ENCODE peak calls at places on chromosomes 1 and 21, in four cellular contexts. E, U, Q and Y are unnamed samples. For H3K9me3, the result is how much of the 10 kb centered on the place peaks cover.

GRCh38 chr21:45991606-45992301 is 10.2 kb downstream of the COL6A1 start:
- DNase-seq in E (peak), Q (no peak), U (no peak), Y (no peak)

GRCh38 chr1:36115200-36115669 is 9.8 kb downstream of the COL8A2 start:
- DNase-seq in E (no peak), U (peak), Q (no peak), Y (peak)

GRCh38 chr1:71351438-71351837 is 270.6 kb upstream of the ZRANB2 start:
- DNase-seq in Q (no peak), E (no peak), U (peak), Y (no peak)

GRCh38 chr21:42174173-42174572 is 44.8 kb upstream of the ABCG1 start:
- DNase-seq in E (no peak), Q (no peak), U (no peak), Y (no peak)

GRCh38 chr1:67642694-67643093 is 42.3 kb upstream of the GADD45A start:
- DNase-seq in E (peak), U (no peak), Q (no peak), Y (no peak)

GRCh38 chr1:53661496-53661895 is 77.5 kb downstream of the GLIS1 start:
- DNase-seq in Q (no peak), E (no peak), U (no peak), Y (no peak)

GRCh38 chr1:5716126-5716525 is 276.1 kb downstream of the NPHP4 start:
- DNase-seq in E (no peak), Q (no peak), U (no peak), Y (no peak)

GRCh38 chr1:116393015-116393414 is 20.0 kb downstream of the ATP1A1 start:
- DNase-seq in Q (no peak), E (no peak), U (no peak), Y (no peak)

GRCh38 chr1:194935864-194936263 is 1672.4 kb downstream of the KCNT2 start:
- DNase-seq in Q (no peak), E (no peak), U (no peak), Y (no peak)

GRCh38 chr1:94757931-94758330 is 62.2 kb upstream of the SLC44A3 start:
- DNase-seq in Q (no peak), E (peak), U (no peak), Y (peak)

GRCh38 chr1:228989992-228990827 is 254.9 kb downstream of the RHOU start:
- DNase-seq in E (peak), U (no peak), Q (no peak), Y (peak)

GRCh38 chr1:202282017-202282335 is 59.8 kb downstream of the UBE2T start:
- DNase-seq in U (no peak), Q (no peak), E (no peak), Y (peak)

GRCh38 chr21:42304556-42305454 is 10.4 kb downstream of the TFF3 start:
- DNase-seq in Q (no peak), U (no peak), E (no peak), Y (no peak)

GRCh38 chr1:210328746-210329488 is at the start of gene HHAT:
- DNase-seq in E (peak), Q (peak), U (peak), Y (peak)

GRCh38 chr1:190477687-190478192 is at the start of gene BRINP3:
- DNase-seq in U (no peak), E (no peak), Q (no peak), Y (no peak)

GRCh38 chr1:159560599-159560998 is 24.8 kb upstream of the OR10J5 start:
- DNase-seq in U (no peak), Q (no peak), E (no peak), Y (no peak)
- H3K9me3 ChIP-seq in U (under half), Q (under half), E (under half), Y (under half)

DNA sequence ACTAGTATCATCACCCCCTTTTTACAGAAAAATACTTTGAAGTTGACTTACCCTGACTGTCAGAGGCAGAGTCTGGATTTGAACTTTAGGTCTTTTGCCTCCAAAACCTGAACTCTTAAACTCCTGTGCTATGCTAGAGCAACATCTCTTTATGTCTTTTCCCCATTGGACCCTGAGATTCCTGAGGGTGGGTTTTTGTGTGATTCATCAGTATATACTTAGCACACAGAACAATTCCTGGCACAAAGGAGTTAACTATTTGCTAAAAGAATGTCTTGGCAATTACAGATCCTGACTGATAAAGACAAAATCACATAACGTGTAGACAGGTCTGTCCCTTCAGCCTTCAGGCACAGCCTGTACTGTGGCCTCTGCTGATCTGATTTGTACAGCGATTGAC is 162.3 kb upstream of the BEND5 start:
- DNase-seq in E (no peak), Q (no peak), U (no peak), Y (no peak)
- H3K9me3 ChIP-seq in E (under half), Q (under half), U (under half), Y (under half)

GRCh38 chr1:227654858-227655752 is 80.0 kb downstream of the JMJD4 start:
- DNase-seq in Q (no peak), U (no peak), E (no peak), Y (no peak)
- H3K9me3 ChIP-seq in Q (half or more), U (half or more), E (under half), Y (under half)

DNA sequence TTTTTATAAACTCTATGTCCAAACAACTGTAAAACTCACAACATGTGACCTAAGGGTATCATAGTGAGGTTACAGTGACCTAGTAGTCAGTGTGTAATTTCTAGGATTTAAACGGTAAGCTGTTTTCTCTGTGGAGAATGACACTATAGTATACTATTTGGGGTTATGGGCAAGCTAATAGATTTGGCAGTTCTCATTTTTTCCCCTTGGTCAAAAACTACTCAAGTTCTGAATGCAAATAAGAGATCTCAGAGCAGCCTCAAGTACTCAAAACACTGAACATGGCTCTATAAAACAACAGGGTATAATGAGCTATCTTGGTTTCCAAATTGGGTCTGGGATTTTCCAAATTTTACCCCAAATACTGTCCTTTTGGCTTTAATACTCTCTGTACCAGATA is 88.5 kb upstream of the HMCN1 start:
- DNase-seq in E (no peak), Q (no peak), U (no peak), Y (no peak)
- H3K9me3 ChIP-seq in E (under half), Q (under half), U (under half), Y (under half)

GRCh38 chr1:2879591-2879990 is 78.1 kb upstream of the TTC34 start:
- DNase-seq in Q (no peak), U (no peak), E (no peak), Y (no peak)

GRCh38 chr1:2879026-2879425 is 77.5 kb upstream of the TTC34 start:
- DNase-seq in U (no peak), Q (no peak), E (no peak), Y (no peak)

GRCh38 chr1:2880086-2880485 is 78.6 kb upstream of the TTC34 start:
- DNase-seq in Q (no peak), E (no peak), U (no peak), Y (no peak)

GRCh38 chr1:2877391-2877790 is 75.9 kb upstream of the TTC34 start:
- DNase-seq in Q (no peak), E (no peak), U (no peak), Y (no peak)

DNA sequence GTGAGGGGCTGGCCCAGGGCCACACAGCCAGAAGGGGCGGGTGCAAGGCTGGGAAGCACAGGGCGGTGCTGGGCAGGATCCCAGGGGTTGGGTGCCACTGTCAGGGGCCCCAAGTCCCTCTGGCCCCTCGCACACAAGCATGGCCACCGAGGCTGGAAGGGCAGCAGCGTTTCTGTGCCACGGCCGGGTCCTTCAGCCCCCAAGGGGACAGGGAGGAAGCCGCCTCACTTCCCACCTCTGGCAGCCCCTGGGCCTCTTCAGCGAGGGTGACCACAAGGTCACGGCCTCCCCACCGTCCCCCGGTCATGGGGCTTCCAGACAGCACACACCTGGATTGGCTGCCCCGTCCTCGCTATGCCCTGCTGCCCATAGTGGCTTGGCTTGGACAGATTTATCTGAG is 77.1 kb upstream of the TTC34 start:
- DNase-seq in Q (no peak), E (no peak), U (no peak), Y (no peak)
- H3K9me3 ChIP-seq in Q (under half), E (under half), U (half or more), Y (under half)